ENCODE peak calls at places on chromosome 1, in eight cellular contexts. R is esophagus squamous epithelium; M is MM.1S; P is memory B cell; S is HEK293T; W is central memory CD4-positive, alpha-beta T cell; C is AG09319; F is NCI-H510A. E is an unnamed sample.

GRCh38 chr1:172979828-172980227 is 70.9 kb downstream of the TNFSF18 start:
- DNase-seq in R (no peak), M (no peak), P (no peak), S (no peak), W (no peak), C (no peak), F (no peak), E (no peak)

GRCh38 chr1:98662354-98662665 is 789 bp downstream of the SNX7 start:
- DNase-seq in R (no peak), M (no peak), P (no peak), S (no peak), W (no peak), C (no peak), F (no peak), E (no peak)

GRCh38 chr1:51898090-51898734 is 19.7 kb upstream of the NRDC start:
- DNase-seq in R (no peak), M (no peak), P (no peak), S (no peak), W (no peak), C (peak), F (no peak), E (peak)

GRCh38 chr1:38267037-38268036 is 220.7 kb upstream of the POU3F1 start:
- DNase-seq in R (no peak), M (no peak), P (no peak), S (no peak), W (no peak), C (no peak), F (no peak), E (no peak)

GRCh38 chr1:206558794-206559660 is 51.7 kb downstream of the RASSF5 start:
- DNase-seq in R (no peak), M (peak), P (no peak), S (no peak), W (no peak), C (no peak), F (no peak), E (no peak)

GRCh38 chr1:205440476-205441317 is 15.1 kb downstream of the BLACAT1 start:
- DNase-seq in R (no peak), M (peak), P (peak), S (peak), W (peak), C (no peak), F (peak), E (peak)

GRCh38 chr1:198935371-198935921 is 296.6 kb downstream of the PTPRC start:
- DNase-seq in R (no peak), M (no peak), P (no peak), S (peak), W (peak), C (peak), F (peak), E (peak)

GRCh38 chr1:21283524-21283923 is 6.7 kb downstream of the ECE1 start:
- DNase-seq in R (no peak), M (no peak), P (no peak), S (no peak), W (no peak), C (no peak), F (no peak), E (no peak)

GRCh38 chr1:92961896-92962752 is 862 bp upstream of the DIPK1A start:
- DNase-seq in R (no peak), M (peak), P (peak), S (peak), W (peak), C (peak), F (no peak), E (peak)

GRCh38 chr1:61570191-61570590 is 154.8 kb downstream of the TM2D1 start:
- DNase-seq in R (no peak), M (no peak), P (no peak), S (no peak), W (no peak), C (no peak), F (no peak), E (no peak)

GRCh38 chr1:69765941-69766340 is 198.2 kb downstream of the LRRC7 start:
- DNase-seq in R (no peak), M (no peak), P (no peak), S (no peak), W (no peak), C (no peak), F (no peak), E (no peak)

GRCh38 chr1:41056907-41057306 is 35.4 kb upstream of the SLFNL1 start:
- DNase-seq in R (no peak), M (no peak), P (no peak), S (no peak), W (no peak), C (no peak), F (no peak), E (no peak)

GRCh38 chr1:181033128-181033798 is 520 bp upstream of the MR1 start:
- DNase-seq in R (no peak), M (no peak), P (peak), S (no peak), W (no peak), C (no peak), F (no peak), E (peak)

E was measured in EL.